ENCODE peak calls at places on chromosomes 13 and 19, in nine cellular contexts. E is right atrium auricular region, A is Peyer's patch, C is cardiac fibroblast, B is foreskin keratinocyte, L is HFF-Myc, S is fibroblast of pulmonary artery, Z is GM13976, Q is HCT116. R is an unnamed sample.

GRCh38 chr13:96804186-96804585 is 190.1 kb downstream of the OXGR1 start:
- DNase-seq in E (no peak), A (no peak), C (no peak), B (no peak), L (no peak), S (no peak), Z (no peak), Q (no peak), R (no peak)

GRCh38 chr19:53868091-53868891 is 608 bp downstream of the MYADM start:
- DNase-seq in E (peak; percentile 79), A (peak; percentile 72), C (peak; percentile 68), B (no peak), L (no peak), S (peak; percentile 69), Z (peak; percentile 56), Q (no peak), R (peak; percentile 62)

GRCh38 chr13:68584776-68585175 is 1354.6 kb upstream of the PCDH9 start:
- DNase-seq in E (no peak), A (no peak), C (no peak), B (no peak), L (no peak), S (no peak), Z (no peak), Q (no peak), R (no peak)

GRCh38 chr13:66644855-66645460 is 585.2 kb downstream of the PCDH9 start:
- DNase-seq in E (no peak), A (no peak), C (no peak), B (no peak), L (no peak), S (no peak), Z (no peak), Q (no peak), R (no peak)

GRCh38 chr19:17754634-17755532 is 3.6 kb downstream of the FCHO1 start:
- DNase-seq in E (no peak), A (no peak), C (no peak), B (no peak), L (no peak), S (no peak), Z (peak; percentile 82), Q (no peak), R (peak; percentile 80)

GRCh38 chr19:444677-445210 is 16.1 kb downstream of the SHC2 start:
- DNase-seq in E (no peak), A (no peak), C (no peak), B (no peak), L (no peak), S (no peak), Z (no peak), Q (no peak), R (no peak)

GRCh38 chr13:34521166-34521565 is 420.9 kb upstream of the NBEA start:
- DNase-seq in E (no peak), A (no peak), C (no peak), B (no peak), L (no peak), S (no peak), Z (no peak), Q (no peak), R (no peak)

GRCh38 chr19:14507704-14508246 is 10.4 kb downstream of the DNAJB1 start:
- DNase-seq in E (no peak), A (no peak), C (peak; percentile 81), B (no peak), L (no peak), S (peak; percentile 51), Z (no peak), Q (no peak), R (no peak)

GRCh38 chr19:35767288-35768081 is 7.9 kb upstream of the ARHGAP33 start:
- DNase-seq in E (no peak), A (no peak), C (no peak), B (no peak), L (no peak), S (no peak), Z (peak; percentile 44), Q (no peak), R (peak; percentile 26)

GRCh38 chr19:45826934-45827333 is 11.8 kb upstream of the RSPH6A start:
- DNase-seq in E (no peak), A (no peak), C (no peak), B (no peak), L (no peak), S (no peak), Z (no peak), Q (no peak), R (no peak)

GRCh38 chr13:57569981-57570380 is 61.6 kb upstream of the PCDH17 start:
- DNase-seq in E (no peak), A (no peak), C (no peak), B (peak; percentile 2), L (no peak), S (no peak), Z (no peak), Q (no peak), R (no peak)

GRCh38 chr13:32391101-32391620 is 36.8 kb downstream of the N4BP2L1 start:
- DNase-seq in E (no peak), A (no peak), C (no peak), B (no peak), L (no peak), S (no peak), Z (no peak), Q (no peak), R (no peak)

GRCh38 chr13:39039033-39039432 is 777 bp downstream of the NHLRC3 start:
- DNase-seq in E (no peak), A (no peak), C (no peak), B (no peak), L (no peak), S (no peak), Z (no peak), Q (no peak), R (no peak)

DNA sequence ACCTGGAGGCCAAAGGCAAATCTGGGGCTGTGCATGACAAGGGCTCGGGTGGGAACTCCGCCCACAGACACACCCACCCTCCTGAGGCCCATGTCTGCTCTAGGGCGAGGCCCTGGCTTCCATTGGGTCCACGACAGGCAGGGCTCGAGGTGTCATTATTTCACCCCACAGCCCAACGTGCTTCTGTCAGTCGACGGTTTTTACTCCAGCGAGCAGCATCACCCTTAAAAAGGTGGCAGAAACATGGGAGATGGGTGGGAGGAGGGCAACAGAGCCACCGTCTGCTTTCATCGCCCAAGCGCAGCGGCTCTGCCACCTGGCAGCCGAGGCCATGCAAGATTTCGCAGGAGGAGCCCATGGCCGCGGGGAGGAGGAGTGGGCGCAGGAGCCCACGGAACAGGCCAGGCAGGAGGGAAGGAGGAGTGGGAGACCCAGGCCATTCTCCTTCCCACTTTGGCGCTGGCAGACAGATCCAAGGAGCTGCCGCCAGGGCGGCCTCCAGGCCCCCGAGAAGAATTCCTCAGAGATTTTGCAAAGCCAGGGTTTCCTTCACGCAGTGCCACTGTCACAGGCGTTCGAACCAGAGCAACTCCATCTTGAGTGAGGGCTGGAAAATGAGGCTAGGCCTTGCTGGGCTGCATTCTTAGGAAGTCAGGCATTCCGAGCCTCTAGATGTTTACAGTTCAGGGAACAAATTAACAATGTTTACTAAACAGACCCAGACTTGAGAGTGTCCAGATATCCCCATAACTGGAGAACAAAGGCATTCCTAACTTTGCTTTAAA is 49.3 kb upstream of the TUBGCP3 start:
- DNase-seq in E (no peak), A (no peak), C (no peak), B (no peak), L (no peak), S (no peak), Z (no peak), Q (no peak), R (no peak)
- TF ChIP-seq CTCF in E (no peak), A (no peak), C (no peak), B (no peak), L (no peak), S (no peak), Z (no peak), Q (no peak), R (no peak)

DNA sequence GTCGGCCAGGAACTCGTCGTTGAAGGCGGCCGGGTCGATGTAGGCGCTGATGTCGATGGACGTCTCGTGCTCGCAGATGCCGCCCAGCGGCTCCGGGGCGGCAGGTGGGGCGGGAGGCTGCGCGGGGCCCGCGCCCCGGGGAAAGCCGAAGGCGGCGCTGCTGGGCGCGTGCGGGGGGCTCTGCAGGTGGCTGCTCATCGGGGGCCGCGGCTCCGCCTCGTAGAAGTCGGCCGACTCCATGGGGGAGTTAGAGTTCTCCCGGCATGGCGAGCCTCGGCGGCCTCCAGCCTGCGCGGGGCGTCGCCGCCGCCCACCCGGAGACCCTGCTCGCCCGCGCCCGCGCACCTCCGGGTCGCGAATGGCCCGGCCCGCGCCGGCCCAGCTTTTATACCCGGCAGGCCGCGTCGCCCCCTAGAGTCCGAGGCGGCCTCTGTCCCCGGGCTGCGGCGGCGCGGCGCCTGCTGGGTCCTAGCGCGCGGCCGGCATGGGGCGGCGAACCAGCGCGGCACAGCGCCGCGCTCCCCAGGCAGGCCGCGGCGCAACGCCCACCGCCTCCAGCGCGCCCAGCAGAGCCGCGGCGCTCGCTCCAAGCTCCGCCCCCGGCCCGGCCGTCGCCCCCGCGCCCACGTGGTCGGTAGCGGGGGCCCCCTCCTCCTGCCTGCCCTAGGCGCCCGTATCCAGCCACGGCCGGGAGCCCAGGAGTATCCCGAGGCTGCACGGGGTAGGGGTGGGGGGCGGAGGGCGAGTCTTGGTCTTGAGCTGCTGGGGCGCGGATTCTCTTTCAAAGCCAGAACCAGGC is at the start of gene CEBPA:
- DNase-seq in E (no peak), A (peak; percentile 91), C (peak; percentile 66), B (peak; percentile 35), L (no peak), S (peak; percentile 77), Z (peak; percentile 91), Q (peak; percentile 70), R (peak; percentile 94)
- TF ChIP-seq CTCF in E (peak; percentile 54), A (no peak), C (no peak), B (peak; percentile 78), L (peak; percentile 23), S (no peak), Z (peak; percentile 60), Q (peak; percentile 59), R (peak; percentile 62)

GRCh38 chr19:4038661-4039096 is 28.0 kb downstream of the ZBTB7A start:
- DNase-seq in E (no peak), A (no peak), C (no peak), B (no peak), L (no peak), S (no peak), Z (no peak), Q (no peak), R (no peak)
- TF ChIP-seq CTCF in E (no peak), A (no peak), C (no peak), B (no peak), L (no peak), S (no peak), Z (no peak), Q (no peak), R (no peak)

GRCh38 chr19:46839752-46840151 is 10.9 kb downstream of the AP2S1 start:
- DNase-seq in E (no peak), A (peak; percentile 73), C (no peak), B (no peak), L (no peak), S (no peak), Z (no peak), Q (no peak), R (no peak)
- TF ChIP-seq CTCF in E (no peak), A (no peak), C (no peak), B (no peak), L (no peak), S (no peak), Z (no peak), Q (no peak), R (no peak)